ENCODE peak calls at places on chromosome 3, in four cellular contexts. R is substantia nigra, H is foreskin fibroblast, Q is astrocyte of the spinal cord. E is an unnamed sample.

GRCh38 chr3:143951351-143951971 is 20.2 kb upstream of the DIPK2A start:
- DNase-seq in H (peak), Q (peak), R (no peak), E (no peak)

GRCh38 chr3:48765376-48765775 is 48.4 kb upstream of the IP6K2 start:
- DNase-seq in H (peak), Q (no peak), R (no peak), E (no peak)

GRCh38 chr3:39146611-39147373 is 6.6 kb downstream of the CSRNP1 start:
- DNase-seq in R (peak), Q (peak), H (peak), E (peak)

GRCh38 chr3:55824406-55824805 is 337.3 kb upstream of the WNT5A start:
- DNase-seq in H (no peak), Q (no peak), R (no peak), E (no peak)

GRCh38 chr3:188631291-188632010 is 477.5 kb downstream of the LPP start:
- DNase-seq in R (no peak), Q (peak), H (peak), E (peak)

GRCh38 chr3:113574213-113574612 is 41.9 kb downstream of the SIDT1 start:
- DNase-seq in H (no peak), R (no peak), Q (no peak), E (no peak)

GRCh38 chr3:149703474-149703873 is 45.6 kb upstream of the WWTR1 start:
- DNase-seq in Q (no peak), R (no peak), H (peak), E (peak)

GRCh38 chr3:45848392-45848791 is 6.5 kb upstream of the LZTFL1 start:
- DNase-seq in Q (no peak), H (no peak), R (no peak), E (no peak)

GRCh38 chr3:195543642-195544536 is 764 bp upstream of the PPP1R2 start:
- DNase-seq in H (peak), Q (peak), R (no peak), E (no peak)

GRCh38 chr3:19907523-19907922 is 26.5 kb downstream of the EFHB start:
- DNase-seq in Q (no peak), H (no peak), R (no peak), E (no peak)

GRCh38 chr3:182618981-182619591 is 174.2 kb upstream of the ATP11B start:
- DNase-seq in Q (peak), H (no peak), R (no peak), E (no peak)

GRCh38 chr3:28406241-28406640 is 57.6 kb upstream of the AZI2 start:
- DNase-seq in R (no peak), Q (no peak), H (peak), E (no peak)

GRCh38 chr3:77348244-77348855 is 308.5 kb downstream of the ROBO2 start:
- DNase-seq in R (no peak), Q (peak), H (peak), E (no peak)

GRCh38 chr3:18035641-18036466 is 293.4 kb upstream of the TBC1D5 start:
- DNase-seq in R (no peak), Q (no peak), H (no peak), E (no peak)

GRCh38 chr3:52088445-52089367 is 32.3 kb upstream of the DUSP7 start:
- DNase-seq in R (no peak), Q (peak), H (peak), E (no peak)

GRCh38 chr3:10560060-10560861 is 54.9 kb upstream of the ATP2B2 start:
- DNase-seq in R (no peak), Q (no peak), H (no peak), E (no peak)

GRCh38 chr3:129867506-129868124 is 25.9 kb downstream of the TMCC1 start:
- DNase-seq in R (no peak), H (peak), Q (no peak), E (no peak)

GRCh38 chr3:120506828-120507774 is 56.3 kb upstream of the FSTL1 start:
- DNase-seq in R (no peak), Q (peak), H (peak), E (no peak)

GRCh38 chr3:66450389-66451022 is 50.3 kb downstream of the LRIG1 start:
- DNase-seq in H (peak), R (peak), Q (peak), E (no peak)

E was measured in BJ.